ENCODE peak calls at places on chromosomes 1 and 21, in four cellular contexts. F, K, W and X are unnamed samples.

GRCh38 chr1:64043976-64044375 is 159.4 kb upstream of the UBE2U start:
- DNase-seq in F (no peak), K (no peak), W (no peak), X (no peak)

GRCh38 chr1:234546890-234547788 is 62.8 kb downstream of the IRF2BP2 start:
- DNase-seq in F (peak; percentile 89), K (no peak), W (no peak), X (no peak)

GRCh38 chr1:51927029-51927428 is 48.5 kb upstream of the NRDC start:
- DNase-seq in F (no peak), K (no peak), W (no peak), X (no peak)

GRCh38 chr1:225449261-225449660 is 21.4 kb upstream of the LBR start:
- DNase-seq in F (no peak), K (no peak), W (no peak), X (no peak)

GRCh38 chr1:156897078-156897825 is 3.7 kb downstream of the PEAR1 start:
- DNase-seq in F (no peak), K (no peak), W (no peak), X (no peak)

GRCh38 chr1:3313579-3313955 is 140.9 kb upstream of the ARHGEF16 start:
- DNase-seq in F (no peak), K (peak; percentile 31), W (no peak), X (no peak)

GRCh38 chr1:157004286-157004685 is 41.3 kb downstream of the ARHGEF11 start:
- DNase-seq in F (no peak), K (no peak), W (no peak), X (no peak)

GRCh38 chr21:28337319-28337718 is 655.4 kb downstream of the LTN1 start:
- DNase-seq in F (no peak), K (no peak), W (no peak), X (peak; percentile 8)

GRCh38 chr1:157371826-157372225 is 180.5 kb downstream of the FCRL5 start:
- DNase-seq in F (peak; percentile 63), K (no peak), W (no peak), X (no peak)

GRCh38 chr1:163195728-163196448 is 6.8 kb downstream of the RGS5 start:
- DNase-seq in F (peak; percentile 16), K (no peak), W (no peak), X (no peak)

GRCh38 chr21:36783612-36784383 is 84.9 kb downstream of the SIM2 start:
- DNase-seq in F (no peak), K (no peak), W (no peak), X (no peak)

GRCh38 chr1:227913969-227914791 is 33.6 kb downstream of the WNT9A start:
- DNase-seq in F (no peak), K (no peak), W (no peak), X (no peak)

GRCh38 chr1:35120458-35121133 is 41.4 kb downstream of the ZMYM1 start:
- DNase-seq in F (no peak), K (peak; percentile 33), W (no peak), X (peak; percentile 11)

DNA sequence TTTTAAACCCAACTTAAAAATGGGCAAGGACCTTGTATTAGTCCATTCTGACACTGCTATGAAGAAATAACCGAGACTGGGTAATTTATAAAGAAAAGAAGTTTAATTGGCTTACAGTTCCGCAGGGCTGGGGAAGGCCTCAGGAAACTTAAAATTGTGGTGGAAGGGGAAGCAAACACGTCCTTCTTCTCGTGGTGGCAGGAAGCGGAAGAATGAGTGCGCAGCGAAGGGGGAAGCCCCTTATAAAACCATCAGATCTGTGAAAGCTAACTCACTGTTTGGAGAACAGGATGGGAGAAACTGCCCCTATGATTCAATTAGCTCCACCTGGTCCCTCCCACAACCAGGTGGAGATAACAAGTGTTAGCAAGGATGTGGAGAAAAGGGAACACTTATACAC is 237.7 kb downstream of the SEC16B start:
- DNase-seq in F (no peak), K (no peak), W (no peak), X (no peak)
- TF ChIP-seq USF1 in F (no peak), K (no peak), W (no peak), X (no peak)

GRCh38 chr1:81654147-81654546 is 146.6 kb upstream of the ADGRL2 start:
- DNase-seq in F (no peak), K (no peak), W (no peak), X (no peak)
- TF ChIP-seq USF1 in F (no peak), K (no peak), W (no peak), X (no peak)

GRCh38 chr1:203170625-203171330 is 4.8 kb downstream of the MYBPH start:
- DNase-seq in F (no peak), K (no peak), W (no peak), X (no peak)

GRCh38 chr1:203172184-203173115 is 3.2 kb downstream of the MYBPH start:
- DNase-seq in F (peak; percentile 78), K (peak; percentile 88), W (no peak), X (peak; percentile 77)

GRCh38 chr1:203173156-203173555 is 2.5 kb downstream of the MYBPH start:
- DNase-seq in F (no peak), K (no peak), W (no peak), X (no peak)

GRCh38 chr1:203169770-203170520 is 5.7 kb downstream of the MYBPH start:
- DNase-seq in F (no peak), K (no peak), W (no peak), X (no peak)

GRCh38 chr1:203171341-203172183 is 4.1 kb downstream of the MYBPH start:
- DNase-seq in F (no peak), K (no peak), W (no peak), X (no peak)
- TF ChIP-seq USF1 in F (no peak), K (no peak), W (no peak), X (no peak)

GRCh38 chr1:201711101-201711597 is 117.8 kb upstream of the IPO9 start:
- DNase-seq in F (no peak), K (no peak), W (no peak), X (no peak)
- TF ChIP-seq USF1 in F (no peak), K (no peak), W (no peak), X (no peak)

GRCh38 chr1:71345491-71345890 is 264.7 kb upstream of the ZRANB2 start:
- DNase-seq in F (no peak), K (no peak), W (no peak), X (no peak)

GRCh38 chr1:71351438-71351837 is 270.6 kb upstream of the ZRANB2 start:
- DNase-seq in F (no peak), K (no peak), W (no peak), X (no peak)

GRCh38 chr1:71350805-71351204 is 270.0 kb upstream of the ZRANB2 start:
- DNase-seq in F (no peak), K (no peak), W (no peak), X (no peak)

DNA sequence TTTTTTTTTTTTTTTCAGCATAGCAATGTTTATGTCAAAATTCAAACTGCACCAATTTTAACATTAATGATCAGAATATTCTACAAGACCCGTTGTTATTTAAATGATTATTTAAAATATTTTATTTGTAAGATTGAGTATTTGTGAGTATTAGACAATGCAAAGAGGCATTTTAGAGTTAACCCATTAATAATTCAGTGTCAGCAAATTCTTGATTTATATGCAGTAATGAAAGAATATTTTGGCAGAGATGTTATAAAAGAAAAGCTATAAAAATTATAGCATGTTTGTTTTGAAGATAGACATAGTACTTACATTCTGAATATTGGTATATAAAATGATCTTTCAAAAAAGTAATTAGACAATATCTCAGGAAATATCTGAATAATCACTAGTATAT is 269.5 kb upstream of the ZRANB2 start:
- DNase-seq in F (no peak), K (no peak), W (no peak), X (no peak)
- TF ChIP-seq USF1 in F (no peak), K (no peak), W (no peak), X (no peak)

DNA sequence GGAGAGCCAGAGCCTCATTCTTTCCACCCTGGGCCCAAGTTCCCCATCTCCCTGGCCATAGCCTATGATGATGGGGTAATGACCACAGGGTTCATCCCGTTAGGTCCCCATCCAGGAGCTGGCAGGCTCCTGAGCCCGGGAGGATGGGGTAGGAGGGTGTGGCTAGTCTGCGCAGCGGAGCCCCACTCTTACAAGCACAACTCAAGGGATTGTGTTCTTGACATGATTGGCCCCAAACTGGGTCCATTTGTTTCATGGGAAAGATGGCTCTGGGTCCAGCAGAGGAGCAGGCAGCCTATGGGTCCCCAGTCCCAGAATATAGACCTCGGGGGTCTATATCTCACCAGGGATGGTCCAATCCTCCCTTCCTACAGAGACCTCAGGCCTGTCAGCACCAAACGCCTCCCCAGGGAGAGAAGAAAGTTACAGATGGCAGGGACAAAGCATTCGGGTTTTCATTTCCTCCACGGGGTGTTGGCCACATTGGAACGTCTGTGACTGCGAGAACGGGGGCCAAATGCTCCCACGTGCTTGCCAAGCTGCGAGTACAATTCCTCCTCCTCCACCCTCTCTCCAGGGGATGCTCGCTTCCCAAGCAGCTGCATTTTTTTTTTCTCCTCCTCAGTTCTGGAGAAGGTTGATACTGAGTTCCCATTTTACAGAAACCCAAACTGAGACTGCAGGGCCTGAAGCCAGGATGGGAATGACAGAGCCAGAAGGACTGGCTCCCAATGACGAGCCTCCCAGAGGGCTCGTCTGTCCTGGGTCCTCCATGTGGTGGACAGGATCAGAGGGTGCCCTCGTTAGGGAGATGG is 71.0 kb downstream of the DHRS3 start:
- DNase-seq in F (no peak), K (no peak), W (no peak), X (no peak)
- TF ChIP-seq USF1 in F (no peak), K (no peak), W (no peak), X (no peak)

GRCh38 chr1:114131526-114132220 is 22.0 kb downstream of the SYT6 start:
- DNase-seq in F (no peak), K (no peak), W (no peak), X (no peak)
- TF ChIP-seq USF1 in F (no peak), K (no peak), W (no peak), X (no peak)

DNA sequence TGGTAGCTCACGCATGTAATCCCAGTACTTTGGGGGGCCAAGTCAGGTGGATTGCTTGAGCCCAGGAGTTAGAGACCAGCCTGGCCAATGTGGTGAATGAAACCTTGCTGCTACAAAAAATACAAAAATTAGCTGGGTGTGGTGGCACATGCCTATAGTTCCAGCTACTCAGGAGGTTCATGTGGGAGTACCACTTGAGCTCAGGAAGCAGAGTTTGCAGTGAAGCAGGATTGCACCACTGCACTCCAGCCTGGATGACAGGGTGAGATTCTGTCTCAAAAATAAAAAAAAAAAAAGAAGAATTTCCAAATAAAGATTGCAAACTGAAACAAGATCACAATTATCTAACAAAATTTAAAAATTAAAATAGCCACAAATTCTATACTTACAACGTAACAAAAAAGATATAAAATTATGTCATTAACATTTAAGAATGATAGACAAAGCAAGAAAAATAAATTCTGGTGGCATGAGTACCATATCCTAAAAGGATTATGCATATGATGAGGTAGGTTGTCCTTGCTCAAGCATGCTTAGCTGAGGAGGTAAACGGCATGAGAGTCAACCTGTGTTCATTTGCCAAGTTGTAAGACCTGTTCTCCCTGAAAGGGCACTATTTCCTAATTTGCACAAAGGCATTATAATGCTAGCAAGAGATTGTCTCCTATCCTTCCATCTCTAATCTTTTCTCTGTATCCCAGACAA is 20.2 kb downstream of the IPP start:
- DNase-seq in F (no peak), K (no peak), W (no peak), X (no peak)
- TF ChIP-seq USF1 in F (no peak), K (no peak), W (no peak), X (no peak)

DNA sequence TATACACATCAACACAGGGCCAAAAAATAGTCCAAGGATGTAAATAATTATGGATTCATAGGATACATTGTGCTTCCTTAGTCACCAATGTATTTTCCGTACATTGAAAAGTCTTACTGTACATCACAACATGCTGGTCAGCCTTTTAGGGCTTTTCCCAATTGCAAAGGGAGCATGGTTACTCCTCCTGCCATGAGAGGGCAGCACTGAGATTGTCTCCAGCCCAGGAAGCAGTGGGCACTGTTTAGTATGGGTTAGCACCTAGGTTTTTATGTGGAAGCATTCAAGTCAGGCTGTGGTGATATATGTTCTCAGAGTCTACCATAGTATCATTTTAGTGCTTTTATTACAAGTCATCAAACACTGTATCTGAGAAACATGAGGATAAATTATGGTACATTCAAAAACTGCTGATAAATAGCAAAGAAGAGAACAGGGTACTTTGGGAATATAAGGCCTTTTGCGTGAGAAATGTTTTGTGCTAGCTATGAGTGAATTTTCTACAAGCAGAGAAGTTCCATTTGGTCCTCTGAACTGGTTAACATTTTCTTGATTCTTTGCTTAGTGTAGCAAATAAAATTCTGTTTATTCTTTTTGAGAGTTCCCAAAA is 34.0 kb downstream of the ST6GALNAC5 start:
- DNase-seq in F (peak; percentile 57), K (peak; percentile 51), W (peak; percentile 9), X (peak; percentile 27)
- TF ChIP-seq USF1 in F (no peak), K (no peak), W (no peak), X (no peak)